ENCODE peak calls at places on chromosome 3, in seven cellular contexts. Y, I, E, X, A, L and Z are unnamed samples.

GRCh38 chr3:8929860-8930259 is 33.4 kb downstream of the RAD18 start:
- DNase-seq in I (no peak), L (no peak), X (no peak), E (no peak), A (no peak), Y (no peak), Z (no peak)

GRCh38 chr3:155078959-155079794 is 942 bp upstream of the MME start:
- DNase-seq in E (peak), A (no peak), Y (no peak), I (no peak), X (no peak), L (no peak), Z (no peak)

GRCh38 chr3:21889166-21889565 is 138.2 kb upstream of the ZNF385D start:
- DNase-seq in E (no peak), Y (no peak), I (no peak), X (no peak), A (no peak), L (no peak), Z (no peak)

GRCh38 chr3:157122116-157122515 is 37.8 kb downstream of the CCNL1 start:
- DNase-seq in A (no peak), Y (peak), E (peak), I (no peak), X (peak), L (no peak), Z (no peak)

GRCh38 chr3:143442761-143443477 is 323.3 kb downstream of the CHST2 start:
- DNase-seq in E (no peak), Y (peak), A (no peak), I (no peak), L (no peak), X (no peak), Z (no peak)

GRCh38 chr3:197456271-197457091 is 99.3 kb downstream of the BDH1 start:
- DNase-seq in X (peak), E (peak), L (peak), Y (no peak), A (peak), I (peak), Z (peak)

GRCh38 chr3:182309120-182309519 is 484.2 kb upstream of the ATP11B start:
- DNase-seq in L (no peak), Y (peak), I (no peak), E (no peak), X (peak), A (no peak), Z (no peak)

GRCh38 chr3:136473716-136474326 is 223.7 kb downstream of the PCCB start:
- DNase-seq in I (no peak), E (no peak), A (no peak), X (no peak), L (no peak), Y (peak), Z (no peak)

GRCh38 chr3:129975332-129976090 is 991 bp downstream of the TRH start:
- DNase-seq in L (peak), E (no peak), A (no peak), I (no peak), Y (no peak), X (no peak), Z (no peak)

DNA sequence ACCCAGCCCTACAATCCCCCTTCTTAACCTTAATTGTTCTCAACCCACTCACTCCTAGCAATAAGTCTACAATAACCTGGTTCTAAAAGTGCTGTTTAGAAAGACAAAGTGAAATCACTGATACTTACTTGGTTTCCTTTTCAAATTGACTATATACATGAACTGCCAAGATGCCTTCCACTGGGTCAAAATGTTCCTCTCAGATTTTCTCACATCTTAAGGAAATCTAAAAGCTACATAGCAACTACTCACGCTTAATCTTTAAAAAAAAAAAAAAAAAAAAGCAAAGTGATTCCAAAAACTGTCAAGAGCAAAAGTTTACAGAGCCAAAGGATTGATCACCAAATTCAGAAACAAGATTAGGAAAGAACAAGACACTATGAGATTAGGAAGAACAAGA is 68.7 kb upstream of the MAP4 start:
- DNase-seq in Y (no peak), E (no peak), I (no peak), L (no peak), A (no peak), X (no peak), Z (no peak)
- H3K4me3 ChIP-seq in Y (no peak), E (no peak), I (no peak), L (no peak), A (no peak), X (no peak), Z (no peak)

GRCh38 chr3:50518441-50518840 is 15.0 kb upstream of the CACNA2D2 start:
- DNase-seq in A (no peak), L (no peak), E (no peak), I (no peak), Y (no peak), X (no peak), Z (no peak)

GRCh38 chr3:50512131-50512530 is 8.7 kb upstream of the CACNA2D2 start:
- DNase-seq in Y (no peak), I (no peak), L (no peak), X (no peak), A (no peak), E (no peak), Z (no peak)

GRCh38 chr3:50516048-50516871 is 12.8 kb upstream of the CACNA2D2 start:
- DNase-seq in L (peak), E (no peak), X (no peak), A (peak), I (no peak), Y (no peak), Z (no peak)

GRCh38 chr3:50517721-50518206 is 14.3 kb upstream of the CACNA2D2 start:
- DNase-seq in I (no peak), L (no peak), Y (no peak), X (no peak), E (no peak), A (no peak), Z (no peak)

DNA sequence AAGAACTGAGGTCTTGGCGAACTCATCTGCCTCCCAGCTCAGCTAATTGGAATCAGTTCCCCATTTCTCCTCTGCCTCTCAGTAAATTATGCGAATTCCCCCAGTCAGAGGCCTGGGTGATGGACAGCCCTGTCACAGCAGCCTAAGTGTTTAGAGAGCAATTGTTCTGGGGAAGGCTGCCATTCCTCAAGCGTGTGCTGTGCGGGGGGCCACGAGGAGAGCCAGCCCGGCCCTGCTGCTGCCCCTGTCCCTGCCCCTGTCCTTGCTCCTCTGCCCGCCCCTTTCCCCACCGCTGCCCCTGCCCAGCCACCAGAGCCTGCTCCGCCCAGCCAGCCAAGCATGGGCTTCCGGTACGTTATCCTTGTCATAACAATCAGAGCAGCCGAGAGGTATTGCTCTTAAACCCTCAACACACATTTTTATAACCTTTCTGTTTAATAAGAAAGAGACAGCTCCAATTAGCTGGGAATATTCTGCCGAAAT is 12.2 kb upstream of the CACNA2D2 start:
- DNase-seq in X (no peak), E (no peak), I (no peak), L (peak), Y (no peak), A (no peak), Z (no peak)
- H3K27ac ChIP-seq in X (no peak), E (no peak), I (peak), L (peak), Y (no peak), A (peak), Z (no peak)

DNA sequence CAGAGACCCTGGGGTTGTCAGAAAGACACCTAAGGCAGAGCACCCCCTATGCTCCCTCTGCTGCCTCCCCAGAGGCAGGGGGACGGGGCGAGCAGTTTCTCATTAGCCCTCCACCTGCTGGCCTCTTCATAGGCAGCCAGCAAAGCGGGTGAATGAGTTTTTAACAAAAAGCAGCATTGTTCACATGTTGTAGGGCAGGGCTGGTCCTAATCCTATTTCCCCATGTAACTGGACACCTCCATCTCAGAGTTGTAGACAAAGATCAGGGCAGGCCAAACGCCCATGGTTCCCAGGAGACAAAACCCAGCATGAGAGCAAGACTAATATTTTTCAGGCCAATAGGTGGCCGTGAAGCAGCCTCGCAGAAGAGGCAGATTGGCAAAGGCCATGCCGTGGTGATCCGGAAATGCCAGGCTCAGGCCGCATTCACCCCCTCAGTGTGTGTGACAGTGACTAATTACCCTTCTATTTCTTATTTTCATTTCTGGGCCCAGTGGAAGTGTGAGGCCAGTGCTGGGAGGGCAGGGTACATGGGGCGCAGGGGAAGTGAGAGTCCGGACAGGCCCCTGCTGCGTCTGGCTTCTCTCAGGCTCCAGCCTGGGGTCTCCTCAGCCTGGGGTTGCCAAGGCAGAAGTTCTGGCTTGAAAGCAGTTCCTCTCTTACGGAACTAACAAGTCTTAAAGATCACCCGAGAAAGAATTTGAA is 64.7 kb downstream of the BOC start:
- DNase-seq in X (peak), Y (peak), A (no peak), E (peak), L (peak), I (peak), Z (no peak)
- H3K4me3 ChIP-seq in X (peak), Y (no peak), A (peak), E (no peak), L (no peak), I (no peak), Z (peak)

DNA sequence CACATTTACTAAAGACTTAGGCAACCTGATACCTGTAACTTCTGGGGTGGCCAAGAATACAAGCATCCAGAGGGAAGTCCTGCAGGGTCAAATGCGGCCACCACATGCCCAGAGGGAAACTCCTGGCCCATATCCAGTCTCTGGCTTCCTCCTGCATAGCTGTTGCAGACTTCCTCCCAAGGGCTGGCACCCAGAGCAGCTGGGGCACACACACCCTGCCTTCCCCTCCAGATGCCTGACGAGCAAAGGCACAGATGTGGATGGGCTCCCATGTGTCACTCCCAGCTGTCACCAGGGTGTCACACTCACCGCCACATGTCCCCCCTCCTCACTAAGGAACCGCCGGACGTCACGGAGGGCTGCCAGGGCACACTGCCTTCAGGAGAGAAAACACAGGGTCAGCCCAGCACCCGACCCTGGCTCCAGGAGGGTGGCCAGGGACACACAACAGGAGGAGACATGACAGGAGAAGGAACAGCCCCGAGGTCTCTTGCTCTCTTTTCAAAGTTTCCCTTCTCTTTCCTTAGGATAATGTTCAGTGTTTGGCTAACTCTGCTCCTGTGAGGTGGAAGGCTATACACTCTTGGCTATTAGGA is 13.2 kb downstream of the PFKFB4 start:
- DNase-seq in X (no peak), E (no peak), I (peak), A (peak), L (no peak), Y (no peak), Z (no peak)
- H3K27ac ChIP-seq in X (no peak), E (no peak), I (no peak), A (no peak), L (no peak), Y (no peak), Z (peak)

GRCh38 chr3:5002174-5002870 is 23.1 kb downstream of the BHLHE40 start:
- DNase-seq in E (no peak), A (no peak), I (peak), X (no peak), L (no peak), Y (no peak), Z (no peak)

GRCh38 chr3:5002871-5003247 is 23.6 kb downstream of the BHLHE40 start:
- DNase-seq in X (no peak), I (peak), Y (no peak), E (peak), L (no peak), A (no peak), Z (no peak)

GRCh38 chr3:5005367-5005766 is 26.1 kb downstream of the BHLHE40 start:
- DNase-seq in E (no peak), X (no peak), I (peak), Y (no peak), A (no peak), L (no peak), Z (no peak)

GRCh38 chr3:5006755-5007202 is 27.5 kb downstream of the BHLHE40 start:
- DNase-seq in L (no peak), I (peak), X (peak), A (no peak), Y (no peak), E (peak), Z (no peak)

DNA sequence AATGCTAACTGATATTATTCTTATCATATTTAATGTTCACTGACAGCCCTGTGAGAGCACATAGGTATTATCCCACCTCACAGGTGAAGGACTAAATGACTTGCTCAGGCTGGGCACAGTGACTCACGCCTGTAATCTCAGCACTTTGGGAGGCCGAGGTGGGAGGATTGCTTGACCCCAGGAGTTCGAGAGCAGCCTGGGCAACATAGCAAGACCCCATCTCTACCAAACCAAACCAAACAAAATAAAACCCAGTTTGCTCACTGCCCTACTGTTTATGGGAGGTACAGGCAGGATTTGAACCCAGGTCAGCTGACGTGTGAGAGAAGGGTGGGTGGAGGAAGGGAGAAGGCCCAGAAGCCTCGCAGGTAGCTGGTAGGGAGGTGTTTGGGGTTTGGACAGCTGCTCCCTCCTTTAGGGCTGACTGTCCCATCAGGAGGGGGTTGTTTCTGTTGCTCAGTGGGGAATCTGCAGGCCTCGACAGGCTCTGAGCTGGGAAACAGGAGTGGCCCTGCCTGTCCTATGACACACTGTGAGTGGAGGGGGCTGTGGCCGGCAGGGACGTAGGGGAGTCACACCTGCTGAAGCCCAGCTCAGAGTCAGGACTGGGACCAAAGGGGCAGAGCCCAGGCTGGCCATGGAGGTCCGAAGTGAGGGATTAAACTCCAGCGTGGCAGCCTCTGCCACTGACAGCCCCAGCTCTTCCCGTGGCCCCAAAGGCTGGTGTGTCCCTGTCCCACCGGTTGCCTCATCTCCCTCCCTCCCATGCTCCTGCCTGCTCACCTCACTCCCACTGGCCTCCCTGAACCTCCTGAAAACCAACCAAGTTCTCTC is 25.3 kb downstream of the BHLHE40 start:
- DNase-seq in Y (no peak), E (no peak), X (peak), I (peak), A (no peak), L (no peak), Z (no peak)
- H3K4me3 ChIP-seq in Y (no peak), E (no peak), X (no peak), I (no peak), A (no peak), L (no peak), Z (no peak)